ENCODE peak calls at places on chromosomes 5 and 9, in six cellular contexts. Q, P, Z, A, V and J are unnamed samples.

GRCh38 chr9:128372784-128373183 is 1.6 kb downstream of the URM1 start:
- DNase-seq in A (no peak), V (no peak), Q (no peak), P (no peak), Z (no peak), J (no peak)

GRCh38 chr5:134536876-134537275 is 11.4 kb downstream of the JADE2 start:
- DNase-seq in Q (no peak), Z (no peak), V (no peak), A (no peak), P (no peak), J (no peak)

GRCh38 chr9:36765468-36766341 is 193.0 kb downstream of the MELK start:
- DNase-seq in Q (peak; percentile 92), Z (peak; percentile 98), A (no peak), P (peak; percentile 94), V (peak; percentile 85), J (no peak)

GRCh38 chr9:136738960-136739359 is 3.8 kb downstream of the LCN10 start:
- DNase-seq in A (no peak), Q (no peak), P (no peak), Z (no peak), V (no peak), J (no peak)

GRCh38 chr9:4175846-4176245 is 124.0 kb downstream of the GLIS3 start:
- DNase-seq in A (no peak), Z (no peak), P (no peak), V (no peak), Q (no peak), J (no peak)

GRCh38 chr9:33416996-33417395 is 14.6 kb upstream of the AQP7 start:
- DNase-seq in A (no peak), Q (no peak), Z (no peak), V (peak; percentile 42), P (no peak), J (no peak)

GRCh38 chr9:125982798-125983406 is 235.7 kb downstream of the PBX3 start:
- DNase-seq in Z (no peak), V (no peak), P (no peak), Q (no peak), A (no peak), J (peak; percentile 57)

GRCh38 chr9:131238402-131239021 is 37.8 kb downstream of the FAM78A start:
- DNase-seq in Q (no peak), P (no peak), A (no peak), V (no peak), Z (no peak), J (no peak)

GRCh38 chr5:132775439-132776076 is 1.5 kb downstream of the SEPTIN8 start:
- DNase-seq in Q (no peak), Z (no peak), V (no peak), P (no peak), A (no peak), J (peak; percentile 18)

GRCh38 chr9:137149367-137149766 is 10.4 kb downstream of the GRIN1 start:
- DNase-seq in A (no peak), Q (no peak), P (no peak), Z (no peak), V (no peak), J (no peak)

GRCh38 chr9:110329676-110330235 is 7.9 kb downstream of the TXNDC8 start:
- DNase-seq in Z (no peak), A (no peak), Q (no peak), P (no peak), V (no peak), J (no peak)

GRCh38 chr5:172690258-172691075 is 49.4 kb downstream of the NEURL1B start:
- DNase-seq in A (no peak), V (no peak), Z (no peak), Q (no peak), P (no peak), J (no peak)

GRCh38 chr5:154097031-154097430 is 58.3 kb downstream of the MFAP3 start:
- DNase-seq in Z (no peak), P (peak; percentile 78), V (no peak), A (no peak), Q (no peak), J (no peak)

GRCh38 chr5:40984884-40985283 is 75.6 kb downstream of the C7 start:
- DNase-seq in Z (no peak), P (no peak), V (no peak), A (no peak), Q (no peak), J (no peak)

GRCh38 chr5:36928947-36929346 is 52.4 kb downstream of the NIPBL start:
- DNase-seq in A (no peak), Z (peak; percentile 70), P (no peak), V (no peak), Q (no peak), J (no peak)

GRCh38 chr5:65034029-65034781 is 265.5 kb downstream of the CWC27 start:
- DNase-seq in Z (no peak), P (peak; percentile 20), V (no peak), Q (no peak), A (no peak), J (no peak)

GRCh38 chr9:4503103-4503502 is 12.8 kb downstream of the SLC1A1 start:
- DNase-seq in Z (no peak), P (no peak), Q (no peak), V (no peak), A (no peak), J (no peak)

GRCh38 chr9:129763235-129763917 is 10.5 kb upstream of the PTGES start:
- DNase-seq in Q (no peak), V (no peak), A (no peak), Z (no peak), P (no peak), J (no peak)

GRCh38 chr9:34337404-34337803 is 8.0 kb downstream of the NUDT2 start:
- DNase-seq in A (no peak), V (no peak), P (peak; percentile 37), Z (no peak), Q (no peak), J (no peak)

GRCh38 chr5:17221843-17222614 is 4.6 kb downstream of the BASP1 start:
- DNase-seq in P (no peak), A (no peak), Z (no peak), V (no peak), Q (no peak), J (no peak)

GRCh38 chr9:88746744-88747398 is 211.9 kb downstream of the NXNL2 start:
- DNase-seq in A (no peak), V (no peak), Q (no peak), Z (no peak), P (peak; percentile 26), J (no peak)

GRCh38 chr5:150603052-150603451 is 37.4 kb upstream of the SYNPO start:
- DNase-seq in Q (no peak), P (no peak), A (no peak), V (no peak), Z (no peak), J (no peak)

GRCh38 chr9:35618854-35619799 is 914 bp upstream of the CD72 start:
- DNase-seq in P (no peak), Q (peak; percentile 74), A (no peak), V (peak; percentile 26), Z (no peak), J (no peak)

GRCh38 chr5:147949711-147950573 is 43.6 kb upstream of the C5orf46 start:
- DNase-seq in P (peak; percentile 75), Q (no peak), Z (peak; percentile 51), A (no peak), V (no peak), J (no peak)

GRCh38 chr9:4259489-4259888 is 40.4 kb downstream of the GLIS3 start:
- DNase-seq in V (no peak), Z (no peak), Q (no peak), A (no peak), P (no peak), J (no peak)

GRCh38 chr5:95870105-95870672 is 47.7 kb upstream of the GLRX start:
- DNase-seq in A (no peak), V (peak; percentile 40), Q (peak; percentile 74), P (no peak), Z (no peak), J (no peak)

GRCh38 chr9:90053027-90053426 is 448.2 kb downstream of the GADD45G start:
- DNase-seq in Q (no peak), V (no peak), A (no peak), P (peak; percentile 74), Z (no peak), J (no peak)

GRCh38 chr9:136189394-136190236 is 15.3 kb downstream of the LHX3 start:
- DNase-seq in Z (no peak), Q (no peak), A (no peak), V (no peak), P (peak; percentile 23), J (no peak)

GRCh38 chr5:3310551-3311340 is 284.9 kb upstream of the IRX1 start:
- DNase-seq in P (no peak), Z (no peak), Q (no peak), A (no peak), V (no peak), J (no peak)

GRCh38 chr5:140480310-140481014 is 67.0 kb upstream of the EIF4EBP3 start:
- DNase-seq in A (no peak), Q (no peak), Z (no peak), P (no peak), V (no peak), J (no peak)

GRCh38 chr5:158976035-158976434 is 123.7 kb downstream of the EBF1 start:
- DNase-seq in A (no peak), V (no peak), Q (no peak), Z (peak; percentile 41), P (no peak), J (no peak)

GRCh38 chr5:147176422-147176821 is 58.4 kb upstream of the STK32A start:
- DNase-seq in V (no peak), Z (no peak), A (no peak), P (no peak), Q (no peak), J (no peak)

GRCh38 chr9:134782921-134783698 is 97.5 kb upstream of the FCN2 start:
- DNase-seq in A (no peak), V (no peak), Q (no peak), P (no peak), Z (no peak), J (no peak)

GRCh38 chr5:127586371-127586770 is 62.5 kb upstream of the CTXN3 start:
- DNase-seq in Z (no peak), A (no peak), P (no peak), V (no peak), Q (no peak), J (no peak)

GRCh38 chr5:7364226-7364875 is 31.6 kb upstream of the ADCY2 start:
- DNase-seq in Z (no peak), P (peak; percentile 55), Q (no peak), A (no peak), V (no peak), J (no peak)

GRCh38 chr5:112795944-112796678 is 58.4 kb downstream of the APC start:
- DNase-seq in P (peak; percentile 25), V (no peak), Z (no peak), Q (no peak), A (no peak), J (no peak)

GRCh38 chr9:25397746-25398145 is 280.5 kb downstream of the TUSC1 start:
- DNase-seq in A (no peak), P (peak; percentile 28), Z (no peak), V (no peak), Q (no peak), J (no peak)

GRCh38 chr5:150694638-150695037 is 6.2 kb downstream of the RBM22 start:
- DNase-seq in A (no peak), P (no peak), Q (no peak), V (no peak), Z (no peak), J (no peak)

GRCh38 chr5:59542841-59543825 is 350.4 kb downstream of the PDE4D start:
- DNase-seq in Q (no peak), A (no peak), P (no peak), V (no peak), Z (peak; percentile 84), J (no peak)

GRCh38 chr9:75912951-75913350 is 22.5 kb downstream of the PCSK5 start:
- DNase-seq in Z (no peak), V (no peak), A (no peak), P (peak; percentile 60), Q (no peak), J (no peak)